ENCODE peak calls at places on chromosomes 3 and 15, in six cellular contexts. W is activated CD4-positive, alpha-beta T cell treated with anti-CD3 and anti-CD28 coated beads for 24 hours; X is HS-27A; R is midbrain; D is activated T-helper 1 cell treated with Interleukin-2 at 50 U/mL for 16 hours; E is NB4. C is an unnamed sample.

GRCh38 chr3:196684548-196685407 is 27.3 kb downstream of the CEP19 start:
- DNase-seq in X (peak), D (peak), W (no peak), E (peak), R (peak), C (no peak)

GRCh38 chr15:99409097-99409473 is 156.7 kb upstream of the MEF2A start:
- DNase-seq in E (peak), X (no peak), R (peak), D (no peak), W (no peak), C (no peak)

GRCh38 chr3:13420051-13420816 is at the start of gene NUP210:
- DNase-seq in D (peak), R (no peak), W (peak), X (no peak), E (peak), C (peak)

GRCh38 chr15:67024322-67024997 is 40.9 kb upstream of the SMAD3 start:
- DNase-seq in D (no peak), W (peak), E (peak), R (peak), X (peak), C (no peak)

GRCh38 chr3:63921741-63922482 is 9.7 kb upstream of the SCAANT1 start:
- DNase-seq in W (no peak), R (peak), D (no peak), X (no peak), E (peak), C (no peak)

GRCh38 chr15:36778516-36778915 is 199.1 kb downstream of the CDIN1 start:
- DNase-seq in D (no peak), R (no peak), E (no peak), X (no peak), W (no peak), C (no peak)

GRCh38 chr15:20340331-20340811 is 201.2 kb downstream of the GOLGA6L6 start:
- DNase-seq in X (no peak), R (no peak), W (no peak), D (no peak), E (no peak), C (no peak)

GRCh38 chr3:36227982-36228381 is 152.3 kb upstream of the STAC start:
- DNase-seq in W (no peak), E (no peak), X (no peak), D (no peak), R (no peak), C (no peak)

GRCh38 chr3:54957711-54958110 is 29.9 kb upstream of the LRTM1 start:
- DNase-seq in W (no peak), R (no peak), X (no peak), D (no peak), E (no peak), C (no peak)

GRCh38 chr3:173930251-173930650 is 532.7 kb downstream of the NLGN1 start:
- DNase-seq in E (no peak), D (no peak), X (no peak), R (no peak), W (no peak), C (no peak)

C was measured in D721Med.